ENCODE peak calls at places on chromosomes 3 and 15, in six cellular contexts. T, L, H, C, B and S are unnamed samples.

GRCh38 chr15:66566963-66567531 is 1.2 kb upstream of the LCTL start:
- DNase-seq in T (peak; percentile 78), H (peak; percentile 95), C (no peak), L (peak; percentile 8), B (peak; percentile 55), S (peak; percentile 39)

GRCh38 chr3:143814358-143814968 is 33.8 kb downstream of the SLC9A9 start:
- DNase-seq in L (no peak), H (no peak), B (no peak), C (peak; percentile 61), T (no peak), S (no peak)

GRCh38 chr15:75673426-75674247 is 25.9 kb downstream of the SNX33 start:
- DNase-seq in T (no peak), B (peak; percentile 86), H (no peak), L (no peak), C (peak; percentile 94), S (no peak)

GRCh38 chr3:148459931-148460513 is 237.7 kb upstream of the AGTR1 start:
- DNase-seq in H (peak; percentile 4), L (no peak), B (no peak), T (no peak), C (no peak), S (no peak)

GRCh38 chr3:21073561-21073960 is 677.4 kb downstream of the ZNF385D start:
- DNase-seq in H (no peak), B (no peak), T (no peak), C (no peak), L (no peak), S (no peak)

GRCh38 chr15:100911086-100911485 is 8.1 kb upstream of the LRRK1 start:
- DNase-seq in L (no peak), H (no peak), B (no peak), T (no peak), C (no peak), S (no peak)

GRCh38 chr3:184760337-184761119 is 48.7 kb upstream of the MAGEF1 start:
- DNase-seq in T (no peak), B (no peak), L (no peak), H (no peak), C (no peak), S (no peak)

GRCh38 chr15:34810455-34811146 is 15.3 kb upstream of the ACTC1 start:
- DNase-seq in T (no peak), L (no peak), H (no peak), C (no peak), B (no peak), S (no peak)

GRCh38 chr3:15151166-15151565 is 52.2 kb upstream of the RBSN start:
- DNase-seq in H (no peak), B (no peak), C (no peak), L (no peak), T (no peak), S (no peak)

GRCh38 chr3:46380471-46381215 is 9.9 kb downstream of the CCR5 start:
- DNase-seq in L (no peak), C (peak; percentile 56), B (no peak), T (no peak), H (no peak), S (no peak)

GRCh38 chr3:186882881-186883685 is 40.6 kb downstream of the ADIPOQ start:
- DNase-seq in B (no peak), T (no peak), L (no peak), C (no peak), H (no peak), S (no peak)

GRCh38 chr3:4829031-4829394 is 150.2 kb upstream of the BHLHE40 start:
- DNase-seq in B (no peak), L (no peak), T (no peak), H (no peak), C (no peak), S (no peak)

GRCh38 chr3:149765762-149766334 is 13.6 kb upstream of the COMMD2 start:
- DNase-seq in C (no peak), H (peak; percentile 55), T (peak; percentile 5), L (no peak), B (no peak), S (no peak)

GRCh38 chr3:152352559-152352958 is 83.8 kb downstream of the MBNL1 start:
- DNase-seq in T (no peak), H (peak; percentile 24), B (no peak), C (no peak), L (no peak), S (no peak)

GRCh38 chr15:43794269-43795037 is 2.3 kb downstream of the SERF2 start:
- DNase-seq in T (no peak), H (no peak), B (peak; percentile 31), C (no peak), L (no peak), S (no peak)

GRCh38 chr3:88957751-88958452 is 149.5 kb upstream of the EPHA3 start:
- DNase-seq in B (no peak), H (no peak), L (no peak), C (no peak), T (no peak), S (no peak)

GRCh38 chr3:65588884-65589283 is 449.8 kb downstream of the MAGI1 start:
- DNase-seq in H (no peak), L (no peak), B (no peak), T (no peak), C (no peak), S (no peak)

GRCh38 chr3:65587650-65588439 is 450.9 kb downstream of the MAGI1 start:
- DNase-seq in T (no peak), C (no peak), H (peak; percentile 49), L (no peak), B (no peak), S (no peak)

GRCh38 chr3:65593780-65594752 is 444.7 kb downstream of the MAGI1 start:
- DNase-seq in C (no peak), T (no peak), H (no peak), B (no peak), L (no peak), S (no peak)

GRCh38 chr3:65595222-65595996 is 443.3 kb downstream of the MAGI1 start:
- DNase-seq in H (peak; percentile 61), C (no peak), B (no peak), T (no peak), L (no peak), S (no peak)

GRCh38 chr3:65591313-65591712 is 447.4 kb downstream of the MAGI1 start:
- DNase-seq in B (no peak), H (no peak), T (no peak), C (no peak), L (no peak), S (no peak)
- H3K36me3 ChIP-seq in B (no peaks in the 10 kb centered on the region), H (no peaks in the 10 kb centered on the region), T (no peaks in the 10 kb centered on the region), C (no peaks in the 10 kb centered on the region), L (no peaks in the 10 kb centered on the region), S (no peaks in the 10 kb centered on the region)

GRCh38 chr3:48652923-48653715 is 9.6 kb downstream of the CELSR3 start:
- DNase-seq in L (no peak), B (no peak), H (no peak), C (no peak), T (no peak), S (no peak)

GRCh38 chr3:48656841-48657281 is 5.8 kb downstream of the CELSR3 start:
- DNase-seq in B (no peak), C (no peak), T (no peak), L (peak; percentile 9), H (peak; percentile 70), S (peak; percentile 31)

GRCh38 chr3:48656061-48656840 is 6.4 kb downstream of the CELSR3 start:
- DNase-seq in C (peak; percentile 90), H (peak; percentile 96), L (peak; percentile 74), T (peak; percentile 89), B (peak; percentile 83), S (peak; percentile 75)

GRCh38 chr3:48655063-48655462 is 7.6 kb downstream of the CELSR3 start:
- DNase-seq in B (no peak), C (no peak), L (no peak), T (no peak), H (no peak), S (no peak)

DNA sequence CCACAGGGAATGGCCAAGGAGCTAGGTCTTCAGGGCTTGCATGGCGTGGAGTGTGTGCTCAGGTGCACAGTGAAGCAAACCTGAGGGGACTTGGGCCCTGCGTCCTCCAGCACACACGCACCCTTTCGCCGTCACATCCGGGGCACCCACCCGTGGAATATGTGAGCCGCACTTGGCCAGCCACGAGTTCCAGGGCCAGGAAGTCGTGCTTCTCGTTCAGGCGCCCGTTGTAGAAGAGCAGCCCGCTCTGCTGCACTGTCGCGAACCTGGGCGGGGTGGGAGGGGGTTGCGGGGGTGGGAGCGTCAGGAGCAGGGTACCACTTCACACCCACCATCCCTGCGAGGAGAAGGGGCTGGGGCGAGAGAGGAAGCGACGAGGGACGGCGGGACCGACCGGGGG is 7.1 kb downstream of the CELSR3 start:
- DNase-seq in T (no peak), L (peak; percentile 27), C (no peak), B (no peak), H (no peak), S (peak; percentile 57)
- H3K4me3 ChIP-seq in T (no peak overlapping the region), L (peak overlapping the region; percentile 56), C (peak overlapping the region; percentile 80), B (peak overlapping the region; percentile 59), H (peak overlapping the region; percentile 59), S (peak overlapping the region; percentile 70)

DNA sequence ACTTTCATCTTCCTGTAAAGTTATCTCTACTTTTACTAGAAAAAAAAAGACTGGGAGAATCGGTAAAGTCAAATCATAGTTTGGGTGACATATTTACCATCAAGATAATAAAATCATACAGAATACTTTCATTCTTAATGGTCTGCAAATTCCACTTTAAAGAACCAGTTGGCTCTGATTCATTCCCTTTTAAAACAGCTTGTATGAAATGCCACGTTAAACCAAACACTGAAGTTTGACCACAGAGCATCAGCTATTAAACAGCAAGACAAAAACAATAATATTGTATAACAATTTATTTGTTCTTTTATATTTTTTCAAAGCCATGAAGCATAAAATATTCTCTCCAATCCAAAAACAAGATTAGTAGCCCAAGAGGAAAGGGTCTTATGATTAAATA is 100.7 kb downstream of the FBN1 start:
- DNase-seq in B (no peak), C (no peak), H (no peak), L (no peak), T (no peak), S (no peak)
- H3K4me1 ChIP-seq in B (no peaks in the 10 kb centered on the region), C (no peaks in the 10 kb centered on the region), H (no peaks in the 10 kb centered on the region), L (no peaks in the 10 kb centered on the region), T (no peaks in the 10 kb centered on the region), S (no peaks in the 10 kb centered on the region)

DNA sequence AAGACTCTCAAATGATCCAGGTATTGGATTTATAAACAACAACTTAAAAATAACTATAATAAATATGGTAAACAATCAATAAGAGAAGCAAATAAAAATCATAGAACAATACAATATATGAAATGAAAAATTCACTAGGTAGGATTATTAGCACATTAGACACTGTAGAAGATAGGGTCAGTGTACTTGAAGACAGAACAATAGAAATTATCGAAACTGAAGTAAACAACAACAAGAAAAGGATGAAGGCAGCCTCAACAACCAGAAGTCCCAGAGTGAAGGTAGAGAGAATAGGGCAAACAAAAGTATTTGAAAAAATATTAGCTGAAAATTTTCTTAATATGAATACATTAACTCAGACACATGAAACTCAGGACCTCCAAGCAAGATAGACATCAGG is 11.9 kb downstream of the IQCB1 start:
- DNase-seq in L (no peak), T (no peak), H (no peak), C (no peak), B (no peak), S (no peak)
- H3K36me3 ChIP-seq in L (peaks cover 58% of the 10 kb centered on the region), T (peaks cover 99% of the 10 kb centered on the region), H (peaks cover 36% of the 10 kb centered on the region), C (no peaks in the 10 kb centered on the region), B (peaks cover 51% of the 10 kb centered on the region), S (peaks cover 37% of the 10 kb centered on the region)